ENCODE peak calls at places on chromosomes 7 and 10, in eight cellular contexts. T is kidney; C is CD8-positive, alpha-beta T cell; N is neural progenitor cell; U is sigmoid colon; O is fibroblast of mammary gland; W is AG04450; J is GM12865. Q is an unnamed sample.

GRCh38 chr7:107934991-107935770 is 44.2 kb downstream of the DLD start:
- DNase-seq in U (no peak), T (no peak), C (no peak), O (peak), W (no peak), N (no peak), J (no peak), Q (peak)

GRCh38 chr10:83089335-83089734 is 1050.0 kb upstream of the GHITM start:
- DNase-seq in U (no peak), O (no peak), T (no peak), J (no peak), C (no peak), W (no peak), N (no peak), Q (no peak)

GRCh38 chr10:113326160-113327111 is 226.4 kb upstream of the HABP2 start:
- DNase-seq in O (peak), C (no peak), U (peak), T (no peak), J (peak), W (no peak), N (peak), Q (peak)

GRCh38 chr10:68171539-68172080 is 60.3 kb downstream of the ATOH7 start:
- DNase-seq in N (no peak), C (no peak), T (no peak), U (no peak), O (no peak), J (no peak), W (no peak), Q (no peak)

GRCh38 chr10:49334993-49335972 is 36.3 kb downstream of the C10orf71 start:
- DNase-seq in T (no peak), U (no peak), W (no peak), C (no peak), O (no peak), J (peak), N (no peak), Q (no peak)

GRCh38 chr10:63972949-63973827 is 452.0 kb downstream of the REEP3 start:
- DNase-seq in T (peak), U (no peak), C (no peak), W (no peak), O (no peak), J (no peak), N (no peak), Q (no peak)

GRCh38 chr7:2157473-2158279 is 75.1 kb downstream of the MAD1L1 start:
- DNase-seq in U (peak), W (peak), N (peak), J (no peak), C (no peak), T (peak), O (peak), Q (peak)

GRCh38 chr10:79079490-79080355 is 11.0 kb downstream of the ZMIZ1 start:
- DNase-seq in C (no peak), T (peak), O (peak), N (no peak), U (peak), W (no peak), J (no peak), Q (no peak)

GRCh38 chr7:29197916-29198315 is 3.3 kb downstream of the CHN2 start:
- DNase-seq in N (no peak), J (no peak), W (no peak), U (no peak), T (no peak), O (no peak), C (no peak), Q (no peak)

DNA sequence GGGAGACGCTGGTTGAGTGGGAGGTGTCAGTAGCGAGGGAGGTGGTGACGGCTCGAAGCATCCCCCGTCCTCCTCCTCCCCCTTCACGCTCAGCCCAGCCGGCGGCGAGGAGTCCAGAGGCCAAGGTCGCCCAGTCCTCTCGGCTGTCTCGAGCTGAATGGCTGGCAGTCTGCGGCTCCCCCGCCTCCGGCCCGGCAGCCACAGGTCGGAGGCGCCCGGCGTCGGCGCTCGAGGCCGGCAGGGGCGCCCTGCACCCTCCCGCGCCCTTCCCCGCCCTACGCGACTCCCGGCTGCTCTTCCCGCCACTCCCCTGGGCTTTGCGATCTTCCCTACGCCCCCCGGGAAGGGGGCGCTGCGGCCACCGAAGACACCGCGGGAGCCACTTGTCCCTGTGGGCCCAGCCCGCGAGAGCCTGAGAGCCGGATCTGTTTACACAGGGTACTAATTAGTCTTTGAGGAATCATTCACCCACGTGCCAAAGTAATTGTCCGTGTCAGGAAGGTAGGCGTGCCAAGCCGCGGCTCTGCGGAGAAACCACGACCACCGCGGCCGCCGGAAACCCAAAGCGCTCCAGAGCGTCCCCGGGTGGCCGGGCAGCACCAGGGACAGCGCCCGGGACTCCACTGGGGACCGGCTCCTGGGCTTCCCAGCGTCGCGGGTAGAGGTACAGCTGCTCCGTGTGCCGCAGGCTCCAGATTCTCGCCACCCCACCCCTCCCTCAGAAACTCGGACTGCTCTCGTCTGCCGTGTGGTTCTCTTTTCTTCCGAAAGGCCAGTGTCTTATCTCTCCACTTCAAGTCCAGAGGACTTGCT is at the start of gene NXPH1:
- DNase-seq in W (no peak), T (peak), N (peak), O (no peak), U (no peak), C (no peak), J (peak), Q (no peak)
- TF ChIP-seq CTCF in W (no peak), T (no peak), N (peak), O (no peak), U (no peak), C (no peak), J (no peak), Q (no peak)

DNA sequence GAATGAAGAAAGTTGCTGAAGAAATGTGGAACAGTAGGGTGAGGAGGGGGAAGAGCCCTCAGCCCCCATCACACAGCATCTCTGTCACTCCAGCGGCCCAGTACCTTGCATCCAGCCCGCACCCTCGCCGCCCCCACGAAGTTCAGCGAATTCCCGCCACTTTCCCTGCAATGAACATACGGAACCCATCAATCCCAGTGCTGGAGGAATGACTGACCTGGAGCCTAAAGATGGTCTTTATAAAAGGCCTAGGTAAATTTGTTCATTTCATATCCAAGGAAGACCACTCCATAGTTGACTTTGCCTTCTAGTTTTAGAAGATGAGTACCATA is 782 bp upstream of the KIF5B start:
- DNase-seq in C (no peak), T (no peak), J (no peak), W (no peak), N (no peak), U (no peak), O (no peak), Q (no peak)
- H3K4me3 ChIP-seq in C (peak), T (peak), J (peak), W (peak), N (no peak), U (peak), O (peak), Q (no peak)

GRCh38 chr7:23276381-23276780 is 22.8 kb upstream of the MALSU1 start:
- DNase-seq in T (no peak), O (no peak), C (no peak), N (peak), W (no peak), J (peak), U (no peak), Q (no peak)
- TF ChIP-seq CTCF in T (no peak), O (peak), C (no peak), N (peak), W (no peak), J (peak), U (no peak), Q (no peak)

DNA sequence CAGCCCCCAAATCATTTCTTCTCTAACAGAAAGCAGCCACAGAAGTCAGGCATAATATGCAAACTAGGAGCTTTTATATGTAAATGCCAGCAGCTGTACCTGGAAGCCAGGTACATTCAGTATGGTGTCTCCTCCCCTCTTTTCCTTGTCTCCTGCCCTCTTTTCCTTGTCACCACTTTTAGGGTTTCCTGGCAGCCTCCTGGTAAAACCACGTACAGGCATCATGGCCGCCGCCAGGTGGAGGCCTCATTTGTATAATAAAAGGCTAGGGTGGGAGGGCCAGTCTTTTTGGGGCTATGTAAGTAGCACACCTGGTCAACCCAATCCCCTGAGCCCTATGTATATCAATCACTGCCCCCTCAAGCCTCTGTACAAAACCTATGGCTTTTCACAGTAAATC is 28.7 kb downstream of the PDZD8 start:
- DNase-seq in C (no peak), N (peak), U (no peak), W (no peak), T (no peak), O (no peak), J (no peak), Q (no peak)
- H3K4me3 ChIP-seq in C (no peak), N (no peak), U (no peak), W (no peak), T (no peak), O (no peak), J (no peak), Q (no peak)